ENCODE peak calls at places on chromosomes 6 and 20, in seven cellular contexts. A is K562, J is H1, Q is SK-N-SH, V is HepG2, T is HCT116, E is GM12878. F is an unnamed sample.

GRCh38 chr20:31705191-31705590 is 17.5 kb downstream of the BCL2L1 start:
- DNase-seq in A (no peak), J (no peak), Q (no peak), V (no peak), T (no peak), E (no peak), F (no peak)

GRCh38 chr6:70668499-70668812 is 773 bp downstream of the SMAP1 start:
- DNase-seq in A (peak; percentile 41), J (no peak), Q (no peak), V (no peak), T (peak; percentile 47), E (no peak), F (no peak)

GRCh38 chr6:163710552-163710951 is 296.0 kb downstream of the QKI start:
- DNase-seq in A (peak; percentile 57), J (no peak), Q (no peak), V (no peak), T (no peak), E (no peak), F (no peak)

GRCh38 chr6:166825553-166826145 is 130.7 kb downstream of the RNASET2 start:
- DNase-seq in A (no peak), J (no peak), Q (no peak), V (no peak), T (no peak), E (no peak), F (no peak)

GRCh38 chr6:84547341-84547794 is 217.0 kb downstream of the TBX18 start:
- DNase-seq in A (peak; percentile 33), J (no peak), Q (no peak), V (no peak), T (no peak), E (peak; percentile 31), F (no peak)

GRCh38 chr6:163757506-163757905 is 343.0 kb downstream of the QKI start:
- DNase-seq in A (no peak), J (no peak), Q (no peak), V (no peak), T (no peak), E (no peak), F (no peak)

GRCh38 chr20:13220857-13221297 is at the start of gene ISM1:
- DNase-seq in A (no peak), J (no peak), Q (peak; percentile 68), V (no peak), T (no peak), E (no peak), F (no peak)

GRCh38 chr6:127690092-127690491 is 113.1 kb downstream of the C6orf58 start:
- DNase-seq in A (no peak), J (no peak), Q (no peak), V (no peak), T (peak; percentile 27), E (no peak), F (no peak)

GRCh38 chr6:142913511-142914047 is 31.4 kb downstream of the HIVEP2 start:
- DNase-seq in A (no peak), J (no peak), Q (no peak), V (no peak), T (no peak), E (peak; percentile 94), F (no peak)

GRCh38 chr6:131792091-131792496 is 15.7 kb upstream of the ENPP1 start:
- DNase-seq in A (no peak), J (no peak), Q (no peak), V (peak; percentile 42), T (no peak), E (no peak), F (no peak)

GRCh38 chr6:12420626-12421025 is 130.5 kb downstream of the EDN1 start:
- DNase-seq in A (no peak), J (no peak), Q (no peak), V (no peak), T (no peak), E (no peak), F (no peak)

GRCh38 chr6:34934516-34934915 is 45.5 kb downstream of the ANKS1A start:
- DNase-seq in A (no peak), J (no peak), Q (no peak), V (no peak), T (no peak), E (no peak), F (no peak)

GRCh38 chr20:49310695-49311094 is 32.8 kb upstream of the ZNFX1 start:
- DNase-seq in A (no peak), J (no peak), Q (no peak), V (peak; percentile 61), T (no peak), E (no peak), F (no peak)

GRCh38 chr6:151493495-151494234 is at the start of gene CCDC170:
- DNase-seq in A (no peak), J (no peak), Q (peak; percentile 69), V (peak; percentile 61), T (no peak), E (no peak), F (no peak)

GRCh38 chr6:23403458-23403857 is 722.6 kb upstream of the NRSN1 start:
- DNase-seq in A (no peak), J (no peak), Q (no peak), V (no peak), T (no peak), E (no peak), F (no peak)

GRCh38 chr6:100620085-100620484 is 155.4 kb upstream of the SIM1 start:
- DNase-seq in A (no peak), J (no peak), Q (no peak), V (no peak), T (no peak), E (no peak), F (no peak)

DNA sequence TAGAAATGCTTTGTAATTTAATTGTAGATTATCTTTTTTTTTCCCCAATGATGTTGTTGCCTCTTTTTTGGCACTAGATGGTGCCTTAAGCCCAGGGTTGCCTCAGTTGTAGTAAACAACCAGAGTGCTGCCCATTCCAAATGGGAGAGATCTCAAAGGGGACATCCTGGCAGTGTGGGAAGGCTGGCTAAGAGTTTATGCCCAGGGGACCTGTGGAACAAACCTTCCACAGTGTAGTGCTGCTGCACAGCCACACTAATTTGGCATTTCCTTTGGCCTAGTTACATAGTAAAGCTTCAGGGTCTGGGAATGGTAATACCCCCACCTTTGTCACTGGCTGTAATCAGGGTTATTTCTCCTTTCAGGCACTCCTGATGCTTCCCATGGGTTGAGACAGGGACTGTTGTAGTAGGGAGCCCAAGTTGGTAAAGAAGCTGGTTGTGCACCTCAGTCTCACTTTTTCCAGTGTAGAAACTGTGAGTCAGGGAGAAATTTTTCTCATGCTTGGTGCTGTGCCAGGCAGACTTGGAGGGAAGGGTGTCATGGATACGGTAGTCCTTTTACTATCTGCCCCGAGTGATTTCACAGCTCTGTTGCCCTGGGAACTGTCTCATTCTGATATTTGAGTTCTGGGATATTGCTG is 177.8 kb upstream of the ECI2 start:
- DNase-seq in A (no peak), J (no peak), Q (no peak), V (no peak), T (peak; percentile 49), E (no peak), F (peak; percentile 71)
- TF ChIP-seq SIN3A in A (no peak), J (no peak), Q (no peak), V (no peak), T (no peak), E (no peak), F (no peak)

GRCh38 chr6:52423448-52423847 is 3.3 kb downstream of the EFHC1 start:
- DNase-seq in A (no peak), J (no peak), Q (no peak), V (no peak), T (no peak), E (no peak), F (no peak)

GRCh38 chr6:52418606-52419005 is 1.5 kb upstream of the EFHC1 start:
- DNase-seq in A (no peak), J (no peak), Q (no peak), V (no peak), T (no peak), E (no peak), F (no peak)

GRCh38 chr6:52419809-52420667 is at the start of gene EFHC1:
- DNase-seq in A (peak; percentile 97), J (peak; percentile 96), Q (peak; percentile 94), V (peak; percentile 98), T (peak; percentile 94), E (peak; percentile 92), F (peak; percentile 89)

GRCh38 chr6:52422156-52422555 is 2.0 kb downstream of the EFHC1 start:
- DNase-seq in A (no peak), J (no peak), Q (no peak), V (no peak), T (no peak), E (no peak), F (no peak)

DNA sequence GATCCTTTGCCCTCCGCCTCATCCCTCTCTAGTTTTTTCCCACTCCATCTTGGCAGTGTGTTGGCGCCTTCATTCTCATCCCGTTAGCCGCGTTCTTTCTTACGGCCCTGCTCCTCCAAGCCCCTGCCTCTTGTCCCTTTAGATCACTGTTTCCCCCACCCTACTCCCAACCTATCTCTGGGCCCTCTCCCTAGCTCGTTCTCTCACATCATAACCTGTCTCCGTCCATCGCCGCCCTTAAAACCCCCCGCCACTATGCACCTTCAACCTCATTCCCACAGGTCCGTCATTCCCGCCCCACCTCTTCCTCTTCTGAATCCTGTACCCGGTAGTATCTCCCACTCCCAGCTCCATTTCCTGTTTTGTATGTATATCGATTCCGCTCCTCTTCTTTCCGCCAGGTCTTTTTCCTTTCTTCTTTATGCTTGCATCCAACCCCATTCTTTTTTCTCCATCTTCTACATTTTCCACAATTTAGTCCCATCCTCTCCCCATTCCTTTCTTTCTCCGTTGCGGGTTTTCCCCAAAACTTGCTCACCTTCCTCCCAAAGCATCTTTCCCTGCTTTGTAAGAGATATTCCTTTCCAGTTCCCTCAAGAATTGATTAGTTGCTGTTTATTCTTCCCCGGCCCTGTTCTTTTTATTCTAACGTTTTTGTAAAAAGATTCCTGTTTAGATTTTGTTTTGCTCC is 671 bp downstream of the EFHC1 start:
- DNase-seq in A (peak; percentile 16), J (no peak), Q (peak; percentile 53), V (peak; percentile 76), T (no peak), E (no peak), F (no peak)
- TF ChIP-seq SIN3A in A (peak; percentile 3), J (peak; percentile 48), Q (peak; percentile 81), V (peak; percentile 74), T (no peak), E (no peak), F (peak; percentile 5)

GRCh38 chr20:58580493-58580835 is 65.3 kb upstream of the APCDD1L start:
- DNase-seq in A (no peak), J (no peak), Q (no peak), V (no peak), T (no peak), E (no peak), F (no peak)

GRCh38 chr20:58577139-58577806 is 62.1 kb upstream of the APCDD1L start:
- DNase-seq in A (no peak), J (no peak), Q (no peak), V (no peak), T (no peak), E (no peak), F (no peak)

GRCh38 chr20:58579069-58579818 is 64.0 kb upstream of the APCDD1L start:
- DNase-seq in A (no peak), J (no peak), Q (no peak), V (no peak), T (no peak), E (no peak), F (no peak)

GRCh38 chr20:58577871-58578615 is 62.8 kb upstream of the APCDD1L start:
- DNase-seq in A (no peak), J (no peak), Q (no peak), V (no peak), T (no peak), E (no peak), F (no peak)

GRCh38 chr20:58579819-58580492 is 64.8 kb upstream of the APCDD1L start:
- DNase-seq in A (no peak), J (no peak), Q (no peak), V (no peak), T (no peak), E (no peak), F (no peak)
- TF ChIP-seq SIN3A in A (no peak), J (no peak), Q (no peak), V (no peak), T (no peak), E (no peak), F (no peak)

GRCh38 chr20:47586648-47587306 is 85.1 kb downstream of the NCOA3 start:
- DNase-seq in A (no peak), J (no peak), Q (no peak), V (no peak), T (no peak), E (no peak), F (no peak)
- TF ChIP-seq SIN3A in A (no peak), J (no peak), Q (no peak), V (no peak), T (no peak), E (no peak), F (no peak)